ENCODE peak calls at places on chromosomes 7 and 10, in six cellular contexts. One of them, this sample, is unnamed.

GRCh38 chr10:98388086-98388655 is 26.8 kb downstream of the PYROXD2 start:
- DNase-seq in SJCRH30: peak; percentile 52
- DNase-seq in activated T-helper 1 cell treated with anti-CD3 and anti-CD28 coated beads, Interleukin-2, amount 50 U/mL, for 16 hours: no peak
- DNase-seq in NAMALWA: no peak
- DNase-seq in SK-N-SH: no peak
- DNase-seq in lung: no peak
- DNase-seq in this sample: no peak

GRCh38 chr10:18340496-18341051 is 200.3 kb downstream of the CACNB2 start:
- DNase-seq in SJCRH30: no peak
- DNase-seq in activated T-helper 1 cell treated with anti-CD3 and anti-CD28 coated beads, Interleukin-2, amount 50 U/mL, for 16 hours: no peak
- DNase-seq in NAMALWA: no peak
- DNase-seq in SK-N-SH: no peak
- DNase-seq in lung: no peak
- DNase-seq in this sample: no peak

GRCh38 chr10:90162464-90162863 is 461.1 kb downstream of the KIF20B start:
- DNase-seq in SJCRH30: no peak
- DNase-seq in activated T-helper 1 cell treated with anti-CD3 and anti-CD28 coated beads, Interleukin-2, amount 50 U/mL, for 16 hours: no peak
- DNase-seq in NAMALWA: no peak
- DNase-seq in SK-N-SH: no peak
- DNase-seq in lung: no peak
- DNase-seq in this sample: no peak

GRCh38 chr7:106047146-106047545 is 65.0 kb downstream of the SYPL1 start:
- DNase-seq in SJCRH30: no peak
- DNase-seq in activated T-helper 1 cell treated with anti-CD3 and anti-CD28 coated beads, Interleukin-2, amount 50 U/mL, for 16 hours: no peak
- DNase-seq in NAMALWA: no peak
- DNase-seq in SK-N-SH: no peak
- DNase-seq in lung: no peak
- DNase-seq in this sample: no peak

GRCh38 chr10:88004451-88004850 is 141.0 kb downstream of the PTEN start:
- DNase-seq in SJCRH30: no peak
- DNase-seq in activated T-helper 1 cell treated with anti-CD3 and anti-CD28 coated beads, Interleukin-2, amount 50 U/mL, for 16 hours: no peak
- DNase-seq in NAMALWA: no peak
- DNase-seq in SK-N-SH: no peak
- DNase-seq in lung: no peak
- DNase-seq in this sample: no peak

GRCh38 chr7:92765725-92766124 is 70.6 kb downstream of the CDK6 start:
- DNase-seq in SJCRH30: no peak
- DNase-seq in activated T-helper 1 cell treated with anti-CD3 and anti-CD28 coated beads, Interleukin-2, amount 50 U/mL, for 16 hours: no peak
- DNase-seq in NAMALWA: no peak
- DNase-seq in SK-N-SH: no peak
- DNase-seq in lung: no peak
- DNase-seq in this sample: no peak

GRCh38 chr10:112949128-112949823 is 771 bp upstream of the TCF7L2 start:
- DNase-seq in SJCRH30: no peak
- DNase-seq in activated T-helper 1 cell treated with anti-CD3 and anti-CD28 coated beads, Interleukin-2, amount 50 U/mL, for 16 hours: no peak
- DNase-seq in NAMALWA: peak; percentile 34
- DNase-seq in SK-N-SH: no peak
- DNase-seq in lung: no peak
- DNase-seq in this sample: peak; percentile 57

GRCh38 chr7:151384776-151385625 is 24.8 kb downstream of the WDR86 start:
- DNase-seq in SJCRH30: no peak
- DNase-seq in activated T-helper 1 cell treated with anti-CD3 and anti-CD28 coated beads, Interleukin-2, amount 50 U/mL, for 16 hours: no peak
- DNase-seq in NAMALWA: no peak
- DNase-seq in SK-N-SH: no peak
- DNase-seq in lung: no peak
- DNase-seq in this sample: no peak

GRCh38 chr7:155953781-155954549 is 141.7 kb upstream of the SHH start:
- DNase-seq in SJCRH30: no peak
- DNase-seq in activated T-helper 1 cell treated with anti-CD3 and anti-CD28 coated beads, Interleukin-2, amount 50 U/mL, for 16 hours: no peak
- DNase-seq in NAMALWA: no peak
- DNase-seq in SK-N-SH: no peak
- DNase-seq in lung: no peak
- DNase-seq in this sample: peak; percentile 50

GRCh38 chr10:72075184-72076115 is 12.9 kb downstream of the SPOCK2 start:
- DNase-seq in SJCRH30: no peak
- DNase-seq in activated T-helper 1 cell treated with anti-CD3 and anti-CD28 coated beads, Interleukin-2, amount 50 U/mL, for 16 hours: no peak
- DNase-seq in NAMALWA: no peak
- DNase-seq in SK-N-SH: no peak
- DNase-seq in lung: no peak
- DNase-seq in this sample: no peak

GRCh38 chr10:93702278-93703001 is at the start of gene FRA10AC1:
- DNase-seq in SJCRH30: peak; percentile 88
- DNase-seq in activated T-helper 1 cell treated with anti-CD3 and anti-CD28 coated beads, Interleukin-2, amount 50 U/mL, for 16 hours: peak; percentile 83
- DNase-seq in NAMALWA: peak; percentile 84
- DNase-seq in SK-N-SH: peak; percentile 89
- DNase-seq in lung: peak; percentile 95
- DNase-seq in this sample: peak; percentile 94

GRCh38 chr7:72405871-72406270 is 6.3 kb downstream of the CALN1 start:
- DNase-seq in SJCRH30: no peak
- DNase-seq in activated T-helper 1 cell treated with anti-CD3 and anti-CD28 coated beads, Interleukin-2, amount 50 U/mL, for 16 hours: no peak
- DNase-seq in NAMALWA: no peak
- DNase-seq in SK-N-SH: no peak
- DNase-seq in lung: no peak
- DNase-seq in this sample: no peak

GRCh38 chr10:11533328-11533781 is 78.1 kb downstream of the USP6NL start:
- DNase-seq in SJCRH30: no peak
- DNase-seq in activated T-helper 1 cell treated with anti-CD3 and anti-CD28 coated beads, Interleukin-2, amount 50 U/mL, for 16 hours: no peak
- DNase-seq in NAMALWA: peak; percentile 43
- DNase-seq in SK-N-SH: no peak
- DNase-seq in lung: no peak
- DNase-seq in this sample: no peak

GRCh38 chr7:139767561-139767982 is 10.2 kb downstream of the HIPK2 start:
- DNase-seq in SJCRH30: no peak
- DNase-seq in activated T-helper 1 cell treated with anti-CD3 and anti-CD28 coated beads, Interleukin-2, amount 50 U/mL, for 16 hours: no peak
- DNase-seq in NAMALWA: no peak
- DNase-seq in SK-N-SH: no peak
- DNase-seq in lung: no peak
- DNase-seq in this sample: no peak

GRCh38 chr10:35685402-35685801 is 43.3 kb upstream of the FZD8 start:
- DNase-seq in SJCRH30: no peak
- DNase-seq in activated T-helper 1 cell treated with anti-CD3 and anti-CD28 coated beads, Interleukin-2, amount 50 U/mL, for 16 hours: no peak
- DNase-seq in NAMALWA: no peak
- DNase-seq in SK-N-SH: no peak
- DNase-seq in lung: no peak
- DNase-seq in this sample: no peak